ENCODE peak calls at places on chromosome 14, in four cellular contexts. I is ascending aorta, R is HCT116, A is uterus. W is an unnamed sample. For H3K4me1, the result is how much of the 10 kb centered on the place peaks cover.

GRCh38 chr14:92610849-92611271 is 97.3 kb downstream of the RIN3 start:
- DNase-seq in I (no peak), R (no peak), A (no peak), W (no peak)

GRCh38 chr14:50774542-50775267 is 56.3 kb downstream of the NIN start:
- DNase-seq in I (no peak), R (no peak), A (peak), W (no peak)

GRCh38 chr14:88995437-88996198 is 171.2 kb downstream of the TTC8 start:
- DNase-seq in I (no peak), R (no peak), A (no peak), W (no peak)

GRCh38 chr14:86938356-86938755 is 1054.6 kb downstream of the GALC start:
- DNase-seq in I (no peak), R (no peak), A (no peak), W (no peak)

GRCh38 chr14:96267336-96267735 is 11.3 kb downstream of the BDKRB1 start:
- DNase-seq in I (no peak), R (no peak), A (peak), W (peak)

GRCh38 chr14:37595809-37596595 is 573 bp downstream of the TTC6 start:
- DNase-seq in I (no peak), R (peak), A (no peak), W (peak)

GRCh38 chr14:23539209-23539866 is 12.2 kb downstream of the ZFHX2 start:
- DNase-seq in I (no peak), R (peak), A (no peak), W (no peak)

GRCh38 chr14:50924848-50925247 is 19.4 kb downstream of the PYGL start:
- DNase-seq in I (no peak), R (no peak), A (no peak), W (no peak)

GRCh38 chr14:57970175-57970574 is 104.3 kb upstream of the SLC35F4 start:
- DNase-seq in I (no peak), R (no peak), A (no peak), W (no peak)

GRCh38 chr14:81205639-81206038 is 15.1 kb downstream of the GTF2A1 start:
- DNase-seq in I (no peak), R (no peak), A (no peak), W (no peak)

GRCh38 chr14:81211844-81212243 is 8.9 kb downstream of the GTF2A1 start:
- DNase-seq in I (no peak), R (no peak), A (no peak), W (no peak)

GRCh38 chr14:81209187-81209836 is 11.4 kb downstream of the GTF2A1 start:
- DNase-seq in I (no peak), R (no peak), A (no peak), W (no peak)

GRCh38 chr14:81208489-81208888 is 12.3 kb downstream of the GTF2A1 start:
- DNase-seq in I (no peak), R (no peak), A (no peak), W (no peak)

GRCh38 chr14:81206115-81206514 is 14.6 kb downstream of the GTF2A1 start:
- DNase-seq in I (no peak), R (no peak), A (no peak), W (no peak)
- H3K4me1 ChIP-seq in I (under half), R (under half), A (under half), W (under half)

DNA sequence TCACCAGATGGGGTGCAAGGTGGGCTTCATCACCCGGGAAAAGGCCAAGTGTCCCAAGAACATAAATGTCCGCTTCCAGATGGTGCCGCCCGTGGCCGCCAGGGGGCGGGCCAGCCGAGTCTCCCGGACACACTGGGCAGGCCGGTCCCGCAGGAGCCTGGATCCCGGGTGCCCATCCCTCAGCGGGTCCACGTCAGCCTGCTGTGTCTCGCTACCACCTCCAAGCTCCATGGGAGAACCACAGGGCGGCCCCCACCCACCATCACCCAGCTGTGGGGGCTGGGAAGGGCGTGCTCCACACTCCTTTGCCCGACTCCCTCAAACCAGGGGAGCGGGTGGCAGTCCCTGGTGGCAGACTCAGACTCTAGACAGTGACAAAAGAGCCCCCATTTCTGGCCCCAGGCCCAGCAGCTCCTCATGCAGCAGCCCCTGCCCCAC is 22.0 kb upstream of the NUDT14 start:
- DNase-seq in I (no peak), R (no peak), A (peak), W (no peak)
- H3K4me1 ChIP-seq in I (under half), R (under half), A (under half), W (under half)

DNA sequence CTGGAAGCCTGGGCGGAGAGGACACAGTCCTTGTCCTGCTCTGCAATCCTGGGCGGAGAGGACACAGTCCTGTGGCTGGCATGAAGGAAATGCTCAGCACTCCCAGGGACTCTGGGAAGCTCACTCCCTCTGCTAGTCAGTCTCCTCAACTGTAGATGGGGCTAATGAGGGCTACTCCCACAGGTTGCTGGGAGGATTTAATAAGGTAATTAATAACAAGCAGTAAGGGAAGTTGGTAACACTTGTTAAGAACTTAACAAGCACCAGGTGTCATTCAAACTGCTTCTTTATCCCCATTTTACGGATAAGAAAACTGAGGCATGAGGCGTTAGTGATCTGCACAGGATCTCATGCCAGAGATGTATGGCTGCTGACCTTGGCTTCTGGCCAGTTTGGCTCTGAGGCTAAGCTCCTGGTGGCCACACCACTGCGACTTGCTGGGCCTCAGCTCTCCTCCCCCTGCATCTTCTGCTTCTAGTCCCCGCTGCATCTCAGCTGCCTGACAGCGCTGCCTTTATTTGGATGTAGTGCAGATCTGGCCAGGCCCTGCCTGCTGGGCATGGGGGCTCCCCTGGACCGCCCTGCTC is 54.1 kb upstream of the BEGAIN start:
- DNase-seq in I (no peak), R (no peak), A (no peak), W (no peak)
- H3K4me1 ChIP-seq in I (under half), R (under half), A (under half), W (under half)

GRCh38 chr14:99234982-99235491 is 37.0 kb downstream of the BCL11B start:
- DNase-seq in I (no peak), R (peak), A (no peak), W (no peak)

GRCh38 chr14:99231850-99232401 is 40.1 kb downstream of the BCL11B start:
- DNase-seq in I (no peak), R (peak), A (no peak), W (no peak)

GRCh38 chr14:99234366-99234765 is 37.6 kb downstream of the BCL11B start:
- DNase-seq in I (no peak), R (no peak), A (no peak), W (no peak)

GRCh38 chr14:99232406-99233214 is 39.4 kb downstream of the BCL11B start:
- DNase-seq in I (no peak), R (no peak), A (no peak), W (no peak)

DNA sequence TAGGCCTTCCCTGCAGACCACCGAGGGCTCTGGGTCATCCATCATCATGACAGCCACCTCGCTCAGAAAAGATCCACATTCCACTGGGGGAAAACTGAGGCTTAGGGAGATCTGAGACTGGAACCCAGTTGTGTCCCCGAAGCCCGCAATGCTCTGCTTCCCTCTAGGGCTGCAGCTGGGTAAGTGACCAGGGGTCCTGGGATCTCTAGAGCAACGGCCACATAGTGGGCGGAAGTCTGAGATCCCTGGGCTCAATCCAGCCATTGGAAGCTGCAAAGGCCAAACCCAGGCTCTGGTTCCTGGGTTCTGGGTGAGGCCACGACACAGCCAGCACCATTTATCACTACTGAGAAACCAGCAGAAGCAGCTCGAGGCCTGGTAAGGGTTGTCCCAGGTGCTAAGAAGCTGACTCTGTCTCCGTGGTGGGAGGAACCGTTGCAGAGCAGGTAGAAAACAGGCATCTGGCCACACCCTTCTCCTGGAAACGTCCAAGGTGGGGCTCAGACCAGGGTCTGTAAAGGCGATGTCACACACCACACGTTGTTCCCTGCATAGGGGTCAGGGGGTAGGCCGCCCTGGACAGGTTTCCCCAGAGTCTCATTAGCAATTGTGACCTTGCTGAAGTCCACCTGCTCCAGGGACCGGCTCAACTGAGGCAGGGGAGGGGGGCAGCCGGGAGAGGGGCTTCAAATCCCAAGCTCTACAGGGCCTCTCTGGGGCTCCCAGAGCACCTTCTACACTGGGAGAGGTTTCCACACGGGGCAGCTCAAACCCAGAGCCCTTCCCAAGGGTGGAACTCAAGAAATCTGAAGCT is 38.6 kb downstream of the BCL11B start:
- DNase-seq in I (no peak), R (no peak), A (no peak), W (no peak)
- H3K4me1 ChIP-seq in I (under half), R (half or more), A (under half), W (under half)